ENCODE peak calls at places on chromosome 14, in nine cellular contexts. O, S, K, I, B, V, A, Q and L are unnamed samples.

GRCh38 chr14:72416892-72417291 is 477.0 kb downstream of the DPF3 start:
- DNase-seq in Q (peak), I (no peak), B (no peak), A (no peak), S (no peak), V (no peak), K (no peak), O (no peak), L (no peak)

GRCh38 chr14:99716091-99716849 is 32.2 kb downstream of the CYP46A1 start:
- DNase-seq in V (no peak), O (no peak), I (no peak), S (no peak), B (no peak), A (no peak), K (no peak), Q (no peak), L (no peak)

GRCh38 chr14:100054553-100055075 is 10.6 kb upstream of the EVL start:
- DNase-seq in Q (no peak), O (no peak), S (no peak), V (no peak), B (no peak), I (no peak), A (no peak), K (no peak), L (no peak)

GRCh38 chr14:45364565-45364964 is 111.6 kb upstream of the MIS18BP1 start:
- DNase-seq in K (no peak), B (no peak), Q (no peak), A (no peak), S (no peak), V (no peak), I (no peak), O (no peak), L (no peak)

GRCh38 chr14:102182901-102183619 is 43.4 kb downstream of the WDR20 start:
- DNase-seq in S (no peak), I (peak), B (no peak), V (no peak), A (no peak), O (no peak), K (no peak), Q (no peak), L (no peak)

GRCh38 chr14:63510538-63510937 is 32.6 kb downstream of the PPP2R5E start:
- DNase-seq in V (no peak), K (no peak), S (no peak), I (no peak), A (no peak), B (peak), Q (no peak), O (peak), L (no peak)

GRCh38 chr14:64656986-64657385 is 47.2 kb upstream of the PLEKHG3 start:
- DNase-seq in Q (no peak), K (peak), B (no peak), A (peak), S (no peak), I (peak), V (no peak), O (no peak), L (no peak)

GRCh38 chr14:70856851-70857498 is 47.7 kb upstream of the MAP3K9 start:
- DNase-seq in I (peak), A (no peak), S (no peak), B (no peak), O (peak), K (peak), Q (no peak), V (no peak), L (no peak)

GRCh38 chr14:92906823-92907222 is 16.1 kb upstream of the CHGA start:
- DNase-seq in Q (peak), O (no peak), K (no peak), S (no peak), B (no peak), A (no peak), V (no peak), I (no peak), L (no peak)

GRCh38 chr14:67373347-67373746 is 13.2 kb downstream of the EIF2S1 start:
- DNase-seq in V (no peak), S (no peak), A (no peak), O (no peak), I (no peak), Q (no peak), K (no peak), B (no peak), L (no peak)

GRCh38 chr14:102811254-102811963 is 34.2 kb downstream of the TRAF3 start:
- DNase-seq in S (no peak), B (no peak), I (no peak), Q (no peak), A (no peak), K (no peak), V (no peak), O (no peak), L (no peak)

GRCh38 chr14:32397871-32398640 is 69.0 kb downstream of the AKAP6 start:
- DNase-seq in K (peak), A (no peak), V (no peak), B (no peak), S (no peak), O (no peak), I (peak), Q (no peak), L (no peak)